ENCODE peak calls at places on chromosome 4, in eight cellular contexts. N is sigmoid colon; O is AG08396; S is stimulated activated CD4-positive, alpha-beta T cell treated with anti-CD3 and anti-CD28 coated beads, Interleukin-1b, Interleukin-23, amount 100 ng/mL, for 24 hours; J is activated gamma-delta T cell treated with Interleukin-2 at 50 U/mL for 16 hours; V is HL-60; Z is GM20000; Q is stimulated activated CD8-positive, alpha-beta memory T cell treated with anti-CD3 and anti-CD28 coated beads, Interleukin-2, amount 100 ng/mL, for 48 hours. M is an unnamed sample.

GRCh38 chr4:70688795-70689231 is 481 bp downstream of the UTP3 start:
- DNase-seq in Z (no peak), N (no peak), O (no peak), Q (no peak), V (peak), S (no peak), J (peak), M (no peak)

GRCh38 chr4:7004331-7004730 is 38.8 kb upstream of the TADA2B start:
- DNase-seq in S (no peak), Z (no peak), Q (no peak), J (no peak), V (no peak), N (peak), O (no peak), M (no peak)

GRCh38 chr4:76611164-76611563 is 176.1 kb downstream of the SHROOM3 start:
- DNase-seq in J (no peak), O (peak), Z (no peak), Q (no peak), V (no peak), N (no peak), S (no peak), M (no peak)

GRCh38 chr4:155972098-155972497 is 18.4 kb upstream of the CTSO start:
- DNase-seq in S (no peak), Q (no peak), N (no peak), J (no peak), O (no peak), Z (no peak), V (no peak), M (peak)

GRCh38 chr4:24842356-24842755 is 47.0 kb downstream of the SOD3 start:
- DNase-seq in Q (no peak), Z (no peak), O (no peak), S (no peak), N (no peak), V (no peak), J (no peak), M (no peak)

GRCh38 chr4:159541143-159541542 is 438.3 kb downstream of the RAPGEF2 start:
- DNase-seq in Z (no peak), V (no peak), J (no peak), S (no peak), O (no peak), N (no peak), Q (no peak), M (no peak)

GRCh38 chr4:41185614-41186609 is 28.4 kb downstream of the APBB2 start:
- DNase-seq in Q (no peak), O (no peak), V (no peak), J (no peak), S (no peak), N (no peak), Z (no peak), M (no peak)

GRCh38 chr4:72006576-72006975 is 25.2 kb upstream of the NPFFR2 start:
- DNase-seq in J (no peak), N (no peak), O (peak), Z (no peak), S (no peak), Q (no peak), V (no peak), M (peak)

GRCh38 chr4:184824776-184825393 is 883 bp downstream of the ACSL1 start:
- DNase-seq in O (no peak), N (no peak), V (peak), S (no peak), Q (no peak), Z (peak), J (peak), M (peak)